ENCODE peak calls at places on chromosomes 5 and 9, in four cellular contexts. S is GM12891, R is GM12878, Q is K562. J is an unnamed sample.
A peak's percentile ranks its signal among the peaks of the same experiment; 100 is the strongest.

GRCh38 chr9:34256987-34257585 is 72.0 kb downstream of the KIF24 start:
- DNase-seq in S (no peak), Q (no peak), R (no peak), J (no peak)

GRCh38 chr5:136246122-136246521 is 53.2 kb upstream of the SMIM32 start:
- DNase-seq in Q (no peak), S (no peak), R (no peak), J (no peak)

GRCh38 chr9:2159521-2160417 is 144.6 kb downstream of the SMARCA2 start:
- DNase-seq in S (no peak), Q (no peak), R (no peak), J (no peak)

GRCh38 chr5:150114102-150114641 is 27.8 kb upstream of the CSF1R start:
- DNase-seq in R (no peak), Q (peak; percentile 53), S (peak; percentile 14), J (no peak)

GRCh38 chr9:128419061-128419925 is 1.4 kb upstream of the CERCAM start:
- DNase-seq in Q (peak; percentile 44), R (no peak), S (no peak), J (no peak)

GRCh38 chr5:113447651-113448050 is 12.9 kb upstream of the TSSK1B start:
- DNase-seq in S (no peak), R (no peak), Q (no peak), J (no peak)

GRCh38 chr5:110807174-110807573 is 68.4 kb downstream of the SLC25A46 start:
- DNase-seq in Q (no peak), R (no peak), S (no peak), J (no peak)

GRCh38 chr5:136020383-136021015 is 8.3 kb upstream of the TGFBI start:
- DNase-seq in Q (no peak), R (no peak), S (no peak), J (peak; percentile 72)

GRCh38 chr9:135830496-135830895 is 76.8 kb downstream of the CAMSAP1 start:
- DNase-seq in Q (no peak), S (no peak), R (no peak), J (no peak)

GRCh38 chr9:5449521-5450359 is 602 bp upstream of the CD274 start:
- DNase-seq in Q (no peak), S (no peak), R (no peak), J (no peak)

GRCh38 chr5:149452665-149453617 is 73.8 kb upstream of the IL17B start:
- DNase-seq in Q (no peak), R (no peak), S (no peak), J (no peak)

GRCh38 chr5:68898961-68899471 is 194.8 kb upstream of the SLC30A5 start:
- DNase-seq in Q (no peak), R (no peak), S (no peak), J (no peak)

GRCh38 chr9:69093471-69094103 is 58.0 kb downstream of the FXN start:
- DNase-seq in Q (no peak), R (no peak), S (no peak), J (no peak)

GRCh38 chr9:92668746-92669526 is 995 bp downstream of the IPPK start:
- DNase-seq in R (no peak), S (no peak), Q (peak; percentile 64), J (peak; percentile 26)
- TF ChIP-seq SPI1 in R (no peak), S (no peak), Q (no peak), J (no peak)

GRCh38 chr9:91714020-91714721 is 235.9 kb downstream of the ROR2 start:
- DNase-seq in R (no peak), S (no peak), Q (peak; percentile 71), J (no peak)

GRCh38 chr9:91712811-91713210 is 237.2 kb downstream of the ROR2 start:
- DNase-seq in R (no peak), Q (no peak), S (no peak), J (no peak)

GRCh38 chr9:91710148-91710547 is 239.9 kb downstream of the ROR2 start:
- DNase-seq in R (no peak), Q (no peak), S (no peak), J (no peak)

GRCh38 chr9:91714874-91715615 is 235.0 kb downstream of the ROR2 start:
- DNase-seq in Q (no peak), S (no peak), R (no peak), J (no peak)

DNA sequence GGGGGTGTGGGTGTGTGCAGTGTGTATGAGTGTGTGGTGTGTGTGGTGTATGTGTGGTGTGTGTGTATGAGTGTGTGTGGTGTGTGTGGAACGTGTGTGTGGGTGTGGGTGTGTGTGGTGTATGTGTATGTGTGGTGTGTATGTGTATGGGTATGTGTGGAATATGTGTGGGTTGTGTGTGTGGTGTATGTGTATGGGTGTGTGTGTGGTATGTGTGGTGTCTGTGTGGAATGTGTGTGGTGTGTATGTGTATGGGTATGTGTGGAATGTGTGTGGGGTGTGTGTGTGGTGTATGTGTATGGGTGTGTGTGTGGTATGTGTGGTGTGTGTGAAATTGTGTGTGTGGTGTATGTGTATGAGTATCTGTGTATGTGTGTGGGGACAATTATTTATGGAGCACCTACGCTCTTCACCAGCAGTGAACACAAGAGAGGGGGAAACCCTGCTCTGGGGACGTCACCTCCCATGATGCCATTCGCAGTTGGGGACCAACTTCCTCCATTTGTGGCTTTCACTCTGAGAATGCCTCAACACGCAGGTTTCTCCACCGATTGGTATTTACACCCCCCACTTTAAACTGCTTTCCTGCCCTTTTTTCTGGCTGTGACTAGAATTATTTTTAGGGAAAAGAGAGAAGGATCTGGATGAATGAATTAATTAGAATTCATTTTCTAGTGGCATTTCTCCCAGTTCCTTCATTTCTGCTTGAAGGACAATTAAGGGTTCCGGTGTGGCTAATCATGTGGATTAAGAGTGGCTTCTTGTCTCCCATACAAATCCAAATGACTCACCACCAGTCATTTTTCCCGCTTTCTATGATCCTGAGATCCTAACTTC is 238.1 kb downstream of the ROR2 start:
- DNase-seq in R (peak; percentile 86), Q (no peak), S (peak; percentile 70), J (no peak)
- TF ChIP-seq SPI1 in R (peak; percentile 75), Q (no peak), S (peak; percentile 72), J (no peak)

GRCh38 chr9:72292184-72292787 is 72.7 kb downstream of the ZFAND5 start:
- DNase-seq in Q (no peak), R (no peak), S (no peak), J (peak; percentile 20)
- TF ChIP-seq SPI1 in Q (no peak), R (no peak), S (no peak), J (no peak)

DNA sequence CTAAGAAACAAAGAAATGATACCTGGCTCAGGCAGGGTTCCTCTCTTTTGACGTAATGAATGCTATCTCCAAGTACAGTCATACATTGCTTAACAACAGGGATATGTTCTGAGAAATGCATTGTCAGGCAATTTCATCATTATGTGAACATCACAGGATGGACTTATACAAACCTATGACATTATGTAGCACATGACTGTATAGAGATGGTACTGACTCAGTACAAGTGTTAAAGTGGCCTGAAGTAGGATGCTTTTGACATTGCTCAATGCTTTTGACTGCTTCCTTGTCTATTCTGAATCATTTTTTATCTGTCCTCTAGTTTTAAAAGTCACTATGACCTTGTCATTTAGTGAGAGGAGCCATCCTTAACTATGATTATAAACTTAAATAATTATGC is 147.6 kb downstream of the NR2F1-AS1 start:
- DNase-seq in S (no peak), Q (no peak), R (no peak), J (no peak)
- TF ChIP-seq SPI1 in S (no peak), Q (no peak), R (no peak), J (no peak)

GRCh38 chr9:77946969-77947368 is 84.6 kb downstream of the GNAQ start:
- DNase-seq in S (no peak), R (no peak), Q (no peak), J (peak; percentile 59)
- TF ChIP-seq SPI1 in S (no peak), R (no peak), Q (no peak), J (no peak)

GRCh38 chr9:114445616-114446015 is 57.8 kb upstream of the AKNA start:
- DNase-seq in R (no peak), S (no peak), Q (no peak), J (no peak)
- TF ChIP-seq SPI1 in R (no peak), S (no peak), Q (no peak), J (no peak)

GRCh38 chr9:117720555-117720954 is 16.4 kb downstream of the TLR4 start:
- DNase-seq in R (no peak), S (no peak), Q (no peak), J (no peak)
- TF ChIP-seq SPI1 in R (no peak), S (no peak), Q (no peak), J (no peak)

GRCh38 chr5:133367413-133367812 is 244.9 kb downstream of the FSTL4 start:
- DNase-seq in S (no peak), R (no peak), Q (no peak), J (no peak)

GRCh38 chr5:133368009-133368408 is 244.3 kb downstream of the FSTL4 start:
- DNase-seq in R (no peak), S (no peak), Q (no peak), J (no peak)

GRCh38 chr5:133370281-133370890 is 242.0 kb downstream of the FSTL4 start:
- DNase-seq in R (no peak), S (no peak), Q (no peak), J (no peak)

GRCh38 chr5:133370904-133371303 is 241.4 kb downstream of the FSTL4 start:
- DNase-seq in S (no peak), Q (no peak), R (no peak), J (no peak)

DNA sequence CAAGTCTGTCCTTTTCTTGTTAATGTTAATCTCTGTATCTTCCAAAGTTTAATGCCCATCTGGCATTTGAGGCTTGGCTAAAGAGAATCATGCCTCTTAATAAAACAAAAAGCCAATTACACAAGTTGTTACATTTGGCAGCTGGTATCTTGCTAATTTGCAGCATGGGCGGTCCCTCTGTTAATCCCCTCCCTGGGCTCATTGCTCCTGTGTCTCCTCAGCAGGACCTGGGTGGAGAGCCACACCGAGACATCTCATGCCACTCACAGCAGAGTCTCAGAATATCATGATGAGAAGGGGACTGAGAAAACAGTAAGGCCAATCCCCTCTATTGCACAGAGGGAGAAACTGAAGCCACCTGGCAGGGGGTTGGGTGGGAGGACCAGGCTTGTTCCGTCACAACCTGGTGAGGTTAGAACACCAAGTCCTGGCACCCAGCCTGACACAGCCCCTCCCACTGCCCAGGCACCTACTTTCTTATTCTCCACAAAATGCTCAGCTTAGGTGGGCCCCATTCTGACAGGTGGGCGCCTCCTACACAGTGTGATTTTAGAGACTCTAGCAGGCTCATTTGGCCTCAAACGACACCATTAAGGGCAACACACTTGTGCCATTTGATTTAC is 243.1 kb downstream of the FSTL4 start:
- DNase-seq in Q (no peak), S (no peak), R (no peak), J (no peak)
- TF ChIP-seq SPI1 in Q (no peak), S (no peak), R (no peak), J (no peak)

J was measured in HL-60.